ENCODE peak calls at places on chromosomes 1 and 21, in five cellular contexts. One of them, this sample, is unnamed.

GRCh38 chr1:156644146-156644545 is 2.2 kb downstream of the BCAN start:
- DNase-seq in cardiac fibroblast: no peak
- DNase-seq in PC-9: no peak
- DNase-seq in CD4-positive, alpha-beta T cell: no peak
- DNase-seq in mucosa of descending colon: no peak
- DNase-seq in this sample: no peak

GRCh38 chr1:99535470-99536164 is 110.3 kb upstream of the PALMD start:
- DNase-seq in cardiac fibroblast: peak; percentile 37
- DNase-seq in PC-9: no peak
- DNase-seq in CD4-positive, alpha-beta T cell: no peak
- DNase-seq in mucosa of descending colon: no peak
- DNase-seq in this sample: no peak

GRCh38 chr1:201813226-201813625 is 15.7 kb upstream of the IPO9 start:
- DNase-seq in cardiac fibroblast: no peak
- DNase-seq in PC-9: no peak
- DNase-seq in CD4-positive, alpha-beta T cell: no peak
- DNase-seq in mucosa of descending colon: no peak
- DNase-seq in this sample: no peak

GRCh38 chr1:199205740-199206139 is 566.9 kb downstream of the PTPRC start:
- DNase-seq in cardiac fibroblast: peak; percentile 23
- DNase-seq in PC-9: no peak
- DNase-seq in CD4-positive, alpha-beta T cell: no peak
- DNase-seq in mucosa of descending colon: no peak
- DNase-seq in this sample: no peak

GRCh38 chr21:25790122-25790951 is 55.6 kb downstream of the GABPA start:
- DNase-seq in cardiac fibroblast: peak; percentile 52
- DNase-seq in PC-9: no peak
- DNase-seq in CD4-positive, alpha-beta T cell: no peak
- DNase-seq in mucosa of descending colon: no peak
- DNase-seq in this sample: peak; percentile 51

GRCh38 chr1:155623357-155623756 is 13.3 kb downstream of the MSTO1 start:
- DNase-seq in cardiac fibroblast: no peak
- DNase-seq in PC-9: no peak
- DNase-seq in CD4-positive, alpha-beta T cell: no peak
- DNase-seq in mucosa of descending colon: no peak
- DNase-seq in this sample: no peak

GRCh38 chr1:47507921-47508894 is 70.4 kb downstream of the FOXD2 start:
- DNase-seq in cardiac fibroblast: no peak
- DNase-seq in PC-9: no peak
- DNase-seq in CD4-positive, alpha-beta T cell: no peak
- DNase-seq in mucosa of descending colon: peak; percentile 69
- DNase-seq in this sample: no peak

GRCh38 chr1:45923343-45923742 is 119.9 kb downstream of the MAST2 start:
- DNase-seq in cardiac fibroblast: no peak
- DNase-seq in PC-9: no peak
- DNase-seq in CD4-positive, alpha-beta T cell: no peak
- DNase-seq in mucosa of descending colon: no peak
- DNase-seq in this sample: no peak

GRCh38 chr1:6287431-6287886 is 26.6 kb upstream of the GPR153 start:
- DNase-seq in cardiac fibroblast: no peak
- DNase-seq in PC-9: no peak
- DNase-seq in CD4-positive, alpha-beta T cell: no peak
- DNase-seq in mucosa of descending colon: no peak
- DNase-seq in this sample: peak; percentile 66

GRCh38 chr1:32291145-32291707 is 657 bp upstream of the HDAC1 start:
- DNase-seq in cardiac fibroblast: peak; percentile 58
- DNase-seq in PC-9: peak; percentile 81
- DNase-seq in CD4-positive, alpha-beta T cell: no peak
- DNase-seq in mucosa of descending colon: no peak
- DNase-seq in this sample: no peak

GRCh38 chr1:94440088-94440487 is 21.9 kb downstream of the ABCD3 start:
- DNase-seq in cardiac fibroblast: no peak
- DNase-seq in PC-9: no peak
- DNase-seq in CD4-positive, alpha-beta T cell: no peak
- DNase-seq in mucosa of descending colon: no peak
- DNase-seq in this sample: no peak
- TF ChIP-seq CTCF in cardiac fibroblast: no peak
- TF ChIP-seq CTCF in PC-9: no peak
- TF ChIP-seq CTCF in CD4-positive, alpha-beta T cell: no peak
- TF ChIP-seq CTCF in mucosa of descending colon: no peak
- TF ChIP-seq CTCF in this sample: no peak

DNA sequence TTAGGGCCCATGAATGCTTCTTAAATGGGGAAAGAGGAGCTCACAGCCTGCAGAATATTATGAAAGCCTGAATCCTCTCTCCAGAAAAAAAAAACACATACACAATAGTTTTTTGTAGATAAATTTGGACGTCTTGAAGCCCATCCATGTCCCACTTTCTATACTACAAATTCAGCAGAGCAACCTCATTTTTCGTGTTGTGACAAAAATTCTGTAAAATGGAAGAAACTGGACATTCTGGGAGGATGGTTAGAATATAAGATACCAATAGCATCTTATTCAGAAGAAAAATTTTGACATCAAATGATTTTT is 102.1 kb downstream of the ZNF281 start:
- DNase-seq in cardiac fibroblast: no peak
- DNase-seq in PC-9: no peak
- DNase-seq in CD4-positive, alpha-beta T cell: no peak
- DNase-seq in mucosa of descending colon: no peak
- DNase-seq in this sample: no peak
- TF ChIP-seq CTCF in cardiac fibroblast: no peak
- TF ChIP-seq CTCF in PC-9: peak; percentile 39
- TF ChIP-seq CTCF in CD4-positive, alpha-beta T cell: peak; percentile 49
- TF ChIP-seq CTCF in mucosa of descending colon: no peak
- TF ChIP-seq CTCF in this sample: no peak

GRCh38 chr1:52913537-52913936 is 8.0 kb downstream of the ECHDC2 start:
- DNase-seq in cardiac fibroblast: no peak
- DNase-seq in PC-9: no peak
- DNase-seq in CD4-positive, alpha-beta T cell: no peak
- DNase-seq in mucosa of descending colon: no peak
- DNase-seq in this sample: no peak
- TF ChIP-seq CTCF in cardiac fibroblast: no peak
- TF ChIP-seq CTCF in PC-9: no peak
- TF ChIP-seq CTCF in CD4-positive, alpha-beta T cell: no peak
- TF ChIP-seq CTCF in mucosa of descending colon: no peak
- TF ChIP-seq CTCF in this sample: no peak

DNA sequence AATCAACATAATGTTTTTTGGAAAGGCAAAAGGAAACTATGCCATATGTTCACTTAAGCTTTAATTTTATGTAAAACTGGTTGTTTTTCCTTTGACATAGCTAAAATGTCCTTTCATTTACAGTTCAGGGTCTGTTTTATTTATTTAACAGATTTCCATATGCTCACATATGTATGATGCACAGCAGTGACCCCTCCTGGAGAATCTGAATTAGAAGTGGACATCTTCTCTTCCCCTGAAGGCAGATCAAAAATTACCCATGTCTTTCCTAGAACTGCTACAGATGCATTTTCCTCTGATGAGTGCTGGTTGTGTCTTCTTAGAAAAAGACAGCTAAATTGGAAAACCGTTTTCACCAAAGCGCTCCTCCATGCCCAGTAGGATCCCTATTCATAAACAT is 143.6 kb upstream of the USH2A start:
- DNase-seq in cardiac fibroblast: peak; percentile 58
- DNase-seq in PC-9: no peak
- DNase-seq in CD4-positive, alpha-beta T cell: no peak
- DNase-seq in mucosa of descending colon: no peak
- DNase-seq in this sample: peak; percentile 64
- TF ChIP-seq CTCF in cardiac fibroblast: peak; percentile 31
- TF ChIP-seq CTCF in PC-9: peak; percentile 43
- TF ChIP-seq CTCF in CD4-positive, alpha-beta T cell: no peak
- TF ChIP-seq CTCF in mucosa of descending colon: no peak
- TF ChIP-seq CTCF in this sample: peak; percentile 58

DNA sequence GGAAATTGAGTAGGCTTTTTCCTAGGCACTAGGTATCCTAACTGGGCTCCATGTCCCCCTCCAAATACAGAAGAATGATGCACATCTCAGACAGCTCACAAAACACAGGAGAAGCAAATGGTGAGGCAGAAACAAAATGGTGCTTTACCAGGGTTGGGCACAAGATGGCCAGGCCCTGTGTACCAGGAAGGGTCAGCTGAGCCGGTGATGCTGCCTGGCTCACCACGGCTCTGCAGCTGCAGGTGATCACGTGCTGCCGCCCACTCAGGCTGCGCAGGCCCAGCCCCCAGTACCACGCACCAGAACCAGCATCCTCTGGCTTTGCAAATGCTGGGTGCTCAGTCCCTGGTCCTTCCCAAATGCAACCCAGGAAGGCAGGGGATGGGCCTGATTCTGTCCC is 998 bp upstream of the DSCAM start:
- DNase-seq in cardiac fibroblast: no peak
- DNase-seq in PC-9: no peak
- DNase-seq in CD4-positive, alpha-beta T cell: no peak
- DNase-seq in mucosa of descending colon: no peak
- DNase-seq in this sample: no peak
- TF ChIP-seq CTCF in cardiac fibroblast: no peak
- TF ChIP-seq CTCF in PC-9: no peak
- TF ChIP-seq CTCF in CD4-positive, alpha-beta T cell: no peak
- TF ChIP-seq CTCF in mucosa of descending colon: no peak
- TF ChIP-seq CTCF in this sample: no peak

GRCh38 chr1:235199441-235199840 is 38.4 kb upstream of the RBM34 start:
- DNase-seq in cardiac fibroblast: peak; percentile 66
- DNase-seq in PC-9: no peak
- DNase-seq in CD4-positive, alpha-beta T cell: no peak
- DNase-seq in mucosa of descending colon: no peak
- DNase-seq in this sample: peak; percentile 48
- TF ChIP-seq CTCF in cardiac fibroblast: peak; percentile 49
- TF ChIP-seq CTCF in PC-9: no peak
- TF ChIP-seq CTCF in CD4-positive, alpha-beta T cell: peak; percentile 9
- TF ChIP-seq CTCF in mucosa of descending colon: no peak
- TF ChIP-seq CTCF in this sample: peak; percentile 46